ENCODE peak calls at places on chromosome 6, in six cellular contexts. I is A549, P is GM12878, R is upper lobe of left lung, Q is K562, J is HepG2. Y is an unnamed sample.

GRCh38 chr6:159512571-159512970 is 180.5 kb downstream of the SOD2 start:
- ATAC-seq in J (no peak), R (peak; percentile 66), Q (no peak), P (no peak), I (no peak), Y (no peak)

GRCh38 chr6:37544530-37544929 is 44.8 kb upstream of the CCDC167 start:
- ATAC-seq in P (no peak), J (no peak), R (no peak), I (no peak), Q (no peak), Y (no peak)

GRCh38 chr6:111550953-111551352 is 54.7 kb downstream of the TRAF3IP2 start:
- ATAC-seq in I (no peak), R (no peak), J (no peak), P (no peak), Q (no peak), Y (no peak)

GRCh38 chr6:45997875-45998506 is 17.7 kb downstream of the CLIC5 start:
- ATAC-seq in I (no peak), P (no peak), J (no peak), R (peak; percentile 89), Q (no peak), Y (no peak)

GRCh38 chr6:56235245-56235644 is 12.1 kb downstream of the COL21A1 start:
- ATAC-seq in I (no peak), R (no peak), Q (no peak), J (no peak), P (no peak), Y (peak; percentile 39)

GRCh38 chr6:165726915-165727314 is 63.9 kb upstream of the PDE10A start:
- ATAC-seq in R (no peak), Q (no peak), P (peak; percentile 14), J (no peak), I (no peak), Y (no peak)

GRCh38 chr6:156984178-156984738 is 207.1 kb downstream of the ARID1B start:
- ATAC-seq in I (no peak), J (no peak), P (peak; percentile 58), Q (no peak), R (no peak), Y (no peak)

GRCh38 chr6:27478141-27478705 is 5.3 kb upstream of the ZNF184 start:
- ATAC-seq in J (peak; percentile 58), P (peak; percentile 41), Q (peak; percentile 53), I (peak; percentile 38), R (peak; percentile 29), Y (peak; percentile 16)

GRCh38 chr6:42766163-42766670 is 15.6 kb upstream of the BICRAL start:
- ATAC-seq in Q (no peak), R (no peak), I (peak; percentile 78), J (no peak), P (no peak), Y (no peak)

GRCh38 chr6:159007510-159007909 is 7.5 kb upstream of the RSPH3 start:
- ATAC-seq in Q (peak; percentile 54), J (no peak), I (no peak), P (no peak), R (no peak), Y (no peak)

GRCh38 chr6:50442531-50443040 is 270.7 kb upstream of the TFAP2D start:
- ATAC-seq in P (no peak), J (no peak), R (no peak), I (no peak), Q (no peak), Y (no peak)

GRCh38 chr6:26122793-26123674 is 35.8 kb downstream of the HFE start:
- ATAC-seq in J (peak; percentile 71), P (peak; percentile 71), I (peak; percentile 72), R (peak; percentile 93), Q (peak; percentile 62), Y (peak; percentile 80)
- TF ChIP-seq EP300 in J (peak; percentile 23), P (peak; percentile 93), I (peak; percentile 62), R (peak; percentile 67), Q (peak; percentile 99), Y (peak; percentile 46)

DNA sequence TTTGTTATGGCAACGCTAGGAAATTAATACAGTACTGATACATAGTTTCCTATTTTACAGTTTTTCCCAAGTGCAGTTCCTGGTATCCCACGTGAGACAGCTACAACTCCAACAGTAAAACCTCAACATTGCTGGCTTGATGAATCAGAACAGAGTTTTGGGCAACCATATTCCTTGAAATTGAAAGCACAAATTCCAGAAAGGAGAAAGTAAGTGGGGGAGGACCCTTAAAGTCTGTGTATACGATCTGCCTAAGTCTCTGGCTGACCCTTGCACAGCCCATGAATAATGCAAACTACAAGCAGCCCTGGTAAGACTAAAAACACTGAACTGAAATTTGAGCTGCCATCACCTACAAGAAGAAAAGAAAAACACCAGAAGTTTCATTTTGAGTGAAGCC is 505.0 kb upstream of the NRSN1 start:
- ATAC-seq in I (no peak), J (no peak), Q (no peak), R (no peak), P (peak; percentile 31), Y (no peak)
- H3K4me3 ChIP-seq in I (no peak overlapping the region), J (no peak overlapping the region), Q (no peak overlapping the region), R (no peak overlapping the region), P (no peak overlapping the region), Y (no peak overlapping the region)

GRCh38 chr6:10722820-10723651 is at the start of gene TMEM14C:
- ATAC-seq in Q (peak; percentile 97), J (peak; percentile 92), P (peak; percentile 99), I (peak; percentile 99), R (peak; percentile 99), Y (peak; percentile 99)
- TF ChIP-seq EP300 in Q (no peak), J (no peak), P (peak; percentile 36), I (no peak), R (no peak), Y (no peak)

GRCh38 chr6:35718911-35719381 is 17.9 kb upstream of the ARMC12 start:
- ATAC-seq in Q (peak; percentile 46), J (no peak), I (no peak), P (peak; percentile 60), R (no peak), Y (no peak)
- H3K4me3 ChIP-seq in Q (no peak overlapping the region), J (no peak overlapping the region), I (no peak overlapping the region), P (peak overlapping the region; percentile 49), R (peak overlapping the region; percentile 41), Y (no peak overlapping the region)

GRCh38 chr6:84434550-84434949 is 207.1 kb upstream of the CEP162 start:
- ATAC-seq in P (no peak), Q (no peak), I (no peak), R (no peak), J (no peak), Y (no peak)
- TF ChIP-seq EP300 in P (no peak), Q (no peak), I (no peak), R (no peak), J (no peak), Y (no peak)

DNA sequence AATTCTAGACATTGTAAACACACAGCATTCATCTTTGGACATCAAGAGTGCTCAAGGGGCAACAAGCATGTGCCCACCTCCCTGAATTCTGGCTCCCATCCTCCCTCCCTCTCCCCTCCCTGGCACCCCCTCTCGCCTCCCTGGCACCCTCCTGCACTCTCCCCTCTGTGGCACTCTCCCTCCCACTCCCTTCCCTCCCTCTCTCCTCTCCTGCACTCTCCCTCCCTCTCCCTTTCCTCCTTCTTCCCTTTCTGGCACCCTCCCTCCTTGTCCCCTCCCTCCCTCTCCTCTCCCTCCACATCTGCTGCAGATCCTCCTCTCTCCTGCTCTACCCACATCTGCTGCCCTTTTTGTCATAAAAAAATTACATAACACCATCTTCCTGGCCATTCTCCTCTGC is 113.0 kb upstream of the SLC22A23 start:
- ATAC-seq in Q (no peak), P (no peak), J (no peak), I (no peak), R (no peak), Y (no peak)
- H3K4me3 ChIP-seq in Q (no peak overlapping the region), P (no peak overlapping the region), J (no peak overlapping the region), I (no peak overlapping the region), R (no peak overlapping the region), Y (no peak overlapping the region)

GRCh38 chr6:107819976-107820551 is 4.0 kb downstream of the SCML4 start:
- ATAC-seq in R (no peak), P (no peak), I (no peak), Q (no peak), J (no peak), Y (no peak)
- TF ChIP-seq EP300 in R (no peak), P (no peak), I (no peak), Q (no peak), J (no peak), Y (no peak)

GRCh38 chr6:32639440-32640394 is 2.5 kb downstream of the HLA-DQA1 start:
- ATAC-seq in I (no peak), R (no peak), P (no peak), J (no peak), Q (no peak), Y (no peak)
- H3K4me3 ChIP-seq in I (no peak overlapping the region), R (no peak overlapping the region), P (peak overlapping the region; percentile 70), J (no peak overlapping the region), Q (no peak overlapping the region), Y (no peak overlapping the region)

GRCh38 chr6:135277422-135277821 is 96.3 kb downstream of the MYB start:
- ATAC-seq in Q (no peak), J (no peak), I (no peak), P (no peak), R (no peak), Y (no peak)

GRCh38 chr6:135281907-135282306 is 100.8 kb downstream of the MYB start:
- ATAC-seq in Q (no peak), R (no peak), J (no peak), I (no peak), P (no peak), Y (no peak)

GRCh38 chr6:135282425-135282824 is 101.3 kb downstream of the MYB start:
- ATAC-seq in I (no peak), R (no peak), J (no peak), P (no peak), Q (no peak), Y (no peak)

GRCh38 chr6:135281227-135281626 is 100.1 kb downstream of the MYB start:
- ATAC-seq in Q (no peak), P (no peak), R (no peak), I (no peak), J (no peak), Y (no peak)

GRCh38 chr6:135280375-135281136 is 99.4 kb downstream of the MYB start:
- ATAC-seq in P (no peak), Q (peak; percentile 71), J (no peak), R (no peak), I (no peak), Y (no peak)
- TF ChIP-seq EP300 in P (no peak), Q (peak; percentile 50), J (no peak), R (no peak), I (no peak), Y (no peak)